ENCODE peak calls at places on chromosomes 5 and 9, in seven cellular contexts. E is H9, V is mesendoderm, C is H1, K is neuronal stem cell, U is mesenchymal stem cell, B is trophoblast cell. H is an unnamed sample.

GRCh38 chr9:134435527-134436355 is 109.5 kb downstream of the RXRA start:
- DNase-seq in E (no peak), V (no peak), C (no peak), K (no peak), U (no peak), B (no peak), H (no peak)

GRCh38 chr5:79255786-79256557 is 20.0 kb downstream of the JMY start:
- DNase-seq in E (peak; percentile 85), V (peak; percentile 89), C (peak; percentile 78), K (peak; percentile 21), U (peak; percentile 59), B (peak; percentile 58), H (peak; percentile 46)

GRCh38 chr5:55913396-55914140 is 62.4 kb downstream of the IL31RA start:
- DNase-seq in E (no peak), V (no peak), C (peak; percentile 23), K (no peak), U (no peak), B (no peak), H (no peak)

GRCh38 chr9:5352637-5353248 is 13.1 kb upstream of the RLN1 start:
- DNase-seq in E (no peak), V (no peak), C (no peak), K (no peak), U (no peak), B (no peak), H (no peak)

GRCh38 chr5:61472172-61472958 is 140.3 kb downstream of the ZSWIM6 start:
- DNase-seq in E (no peak), V (no peak), C (no peak), K (no peak), U (no peak), B (no peak), H (no peak)

GRCh38 chr9:127347831-127348699 is 48.9 kb upstream of the SLC2A8 start:
- DNase-seq in E (no peak), V (peak; percentile 27), C (no peak), K (no peak), U (peak; percentile 47), B (peak; percentile 35), H (peak; percentile 75)

GRCh38 chr9:123796073-123796472 is 133.9 kb downstream of the DENND1A start:
- DNase-seq in E (no peak), V (no peak), C (no peak), K (no peak), U (no peak), B (no peak), H (no peak)

GRCh38 chr5:165328856-165329255 is 1823.4 kb downstream of the MAT2B start:
- DNase-seq in E (no peak), V (no peak), C (no peak), K (no peak), U (peak; percentile 35), B (no peak), H (peak; percentile 33)

GRCh38 chr5:74492230-74492629 is 148.3 kb downstream of the ENC1 start:
- DNase-seq in E (no peak), V (peak; percentile 50), C (no peak), K (no peak), U (no peak), B (peak; percentile 43), H (no peak)

GRCh38 chr9:80134487-80134886 is 562.7 kb downstream of the TLE4 start:
- DNase-seq in E (no peak), V (no peak), C (no peak), K (no peak), U (no peak), B (no peak), H (no peak)

GRCh38 chr9:68779558-68780376 is 74.7 kb downstream of the PIP5K1B start:
- DNase-seq in E (peak; percentile 93), V (peak; percentile 96), C (peak; percentile 98), K (peak; percentile 96), U (peak; percentile 94), B (peak; percentile 99), H (peak; percentile 92)

GRCh38 chr9:68782546-68782945 is 77.5 kb downstream of the PIP5K1B start:
- DNase-seq in E (no peak), V (no peak), C (no peak), K (no peak), U (no peak), B (peak; percentile 86), H (no peak)

GRCh38 chr9:68780735-68781134 is 75.7 kb downstream of the PIP5K1B start:
- DNase-seq in E (no peak), V (no peak), C (no peak), K (no peak), U (no peak), B (no peak), H (peak; percentile 4)

GRCh38 chr9:68780377-68780707 is 75.3 kb downstream of the PIP5K1B start:
- DNase-seq in E (no peak), V (no peak), C (no peak), K (no peak), U (no peak), B (no peak), H (no peak)

GRCh38 chr9:68781866-68782265 is 76.8 kb downstream of the PIP5K1B start:
- DNase-seq in E (no peak), V (no peak), C (no peak), K (no peak), U (no peak), B (no peak), H (no peak)
- H4K8ac ChIP-seq in E (no peak overlapping the region), V (no peak overlapping the region), C (no peak overlapping the region), K (no peak overlapping the region), U (no peak overlapping the region), B (no peak overlapping the region), H (no peak overlapping the region)

DNA sequence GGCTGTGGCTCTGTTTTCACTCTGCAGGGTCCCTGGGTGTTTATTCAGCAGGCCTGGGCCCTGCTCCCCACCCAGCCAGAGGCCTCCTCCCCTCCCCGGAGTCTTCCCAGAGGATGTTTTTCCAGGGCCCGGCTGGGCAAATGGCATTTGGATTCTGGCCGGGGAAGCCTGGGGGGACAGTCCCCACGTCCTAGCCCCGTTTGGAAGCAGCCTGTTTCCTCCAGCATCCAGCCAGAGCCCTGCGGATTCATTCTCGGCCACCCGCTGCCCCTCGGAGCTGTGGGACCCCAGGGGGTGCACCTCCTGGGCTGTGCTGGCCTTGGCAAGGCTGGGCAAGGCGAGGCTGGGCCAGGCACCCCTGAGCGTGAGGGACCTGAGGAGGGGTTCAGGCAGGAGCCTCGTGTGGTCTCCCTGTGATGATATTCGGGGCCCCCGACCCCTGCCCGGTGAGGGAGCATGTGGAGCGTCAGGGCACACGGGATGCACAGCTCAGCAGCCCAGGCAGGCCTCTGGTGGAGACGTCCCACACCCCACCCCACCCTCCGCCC is 48.8 kb upstream of the EGFL7 start:
- DNase-seq in E (no peak), V (no peak), C (no peak), K (no peak), U (peak; percentile 55), B (no peak), H (no peak)
- H4K8ac ChIP-seq in E (no peak overlapping the region), V (no peak overlapping the region), C (peak overlapping the region; percentile 74), K (no peak overlapping the region), U (peak overlapping the region; percentile 100), B (peak overlapping the region; percentile 22), H (peak overlapping the region; percentile 98)

GRCh38 chr5:112642885-112643284 is 94.8 kb upstream of the APC start:
- DNase-seq in E (no peak), V (peak; percentile 24), C (no peak), K (no peak), U (no peak), B (peak; percentile 87), H (no peak)
- H4K8ac ChIP-seq in E (no peak overlapping the region), V (no peak overlapping the region), C (no peak overlapping the region), K (no peak overlapping the region), U (no peak overlapping the region), B (no peak overlapping the region), H (no peak overlapping the region)

DNA sequence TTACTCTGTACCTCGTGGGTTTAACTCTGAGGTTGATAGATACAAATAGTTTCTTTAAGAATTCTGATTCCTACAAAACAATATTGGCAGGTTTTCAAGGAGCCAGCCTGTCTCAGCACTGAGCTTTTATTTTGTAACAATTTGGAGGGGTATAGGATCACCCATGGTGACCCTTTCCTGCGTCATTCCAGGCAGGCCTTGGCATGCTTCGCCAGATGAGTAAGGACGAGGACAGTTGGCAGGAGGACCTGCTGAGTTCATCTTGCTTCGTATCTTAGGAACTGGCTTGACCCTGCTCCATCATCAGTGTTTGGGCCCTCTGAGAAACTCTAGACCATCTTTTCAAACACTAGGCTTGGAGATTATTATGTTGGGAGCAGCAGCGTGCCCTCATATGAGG is 17.9 kb downstream of the ZNF462 start:
- DNase-seq in E (no peak), V (no peak), C (no peak), K (no peak), U (no peak), B (no peak), H (peak; percentile 82)
- H4K8ac ChIP-seq in E (no peak overlapping the region), V (no peak overlapping the region), C (no peak overlapping the region), K (no peak overlapping the region), U (no peak overlapping the region), B (no peak overlapping the region), H (no peak overlapping the region)

DNA sequence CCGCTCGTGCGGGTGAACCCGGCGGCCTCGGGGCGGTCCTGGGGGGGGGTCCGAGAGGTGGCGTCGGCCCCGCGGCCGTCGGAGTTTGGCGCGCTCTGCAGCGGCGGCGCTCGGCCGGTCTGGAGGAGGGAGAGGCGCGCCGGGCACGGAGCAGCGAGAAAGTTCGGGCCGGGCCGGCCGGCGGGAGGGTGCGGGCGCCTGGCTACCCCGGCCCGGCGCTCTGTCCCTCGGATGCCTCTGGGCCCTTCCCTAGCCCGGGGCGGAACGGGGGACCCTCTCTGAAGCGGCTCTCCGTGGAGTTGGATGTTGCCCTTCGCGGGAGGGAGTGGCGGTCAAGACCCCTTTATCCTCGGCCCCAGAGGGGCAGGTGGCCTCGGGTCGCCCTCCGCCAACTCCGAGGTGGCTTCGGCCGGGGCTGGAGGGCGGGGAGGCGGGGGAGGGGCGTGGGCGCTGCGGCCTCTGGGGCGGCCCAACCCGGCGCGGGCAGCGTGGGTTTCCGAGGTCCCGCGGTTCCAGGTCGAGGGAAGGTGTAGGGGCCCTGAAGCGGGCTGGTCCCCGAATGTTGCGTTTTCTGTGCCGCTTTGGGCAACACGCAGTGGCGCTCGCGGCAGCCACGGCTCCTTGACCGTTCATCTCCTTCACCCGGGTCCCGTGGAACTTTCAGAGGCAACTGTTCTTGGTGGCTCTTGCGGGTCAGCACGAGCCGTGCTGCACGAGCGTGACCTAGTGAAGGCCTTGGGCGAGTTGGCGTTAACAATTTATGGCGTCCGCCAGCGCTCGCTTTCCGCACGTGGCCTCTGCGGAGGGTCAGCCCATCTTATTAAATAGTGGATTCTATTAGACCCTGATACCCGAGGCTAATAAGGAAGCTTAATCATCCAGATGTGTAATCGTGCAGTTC is 290.5 kb downstream of the DOCK8 start:
- DNase-seq in E (peak; percentile 41), V (peak; percentile 36), C (peak; percentile 62), K (peak; percentile 14), U (no peak), B (peak; percentile 27), H (no peak)
- H4K8ac ChIP-seq in E (no peak overlapping the region), V (peak overlapping the region; percentile 95), C (peak overlapping the region; percentile 71), K (peak overlapping the region; percentile 43), U (no peak overlapping the region), B (peak overlapping the region; percentile 74), H (no peak overlapping the region)

DNA sequence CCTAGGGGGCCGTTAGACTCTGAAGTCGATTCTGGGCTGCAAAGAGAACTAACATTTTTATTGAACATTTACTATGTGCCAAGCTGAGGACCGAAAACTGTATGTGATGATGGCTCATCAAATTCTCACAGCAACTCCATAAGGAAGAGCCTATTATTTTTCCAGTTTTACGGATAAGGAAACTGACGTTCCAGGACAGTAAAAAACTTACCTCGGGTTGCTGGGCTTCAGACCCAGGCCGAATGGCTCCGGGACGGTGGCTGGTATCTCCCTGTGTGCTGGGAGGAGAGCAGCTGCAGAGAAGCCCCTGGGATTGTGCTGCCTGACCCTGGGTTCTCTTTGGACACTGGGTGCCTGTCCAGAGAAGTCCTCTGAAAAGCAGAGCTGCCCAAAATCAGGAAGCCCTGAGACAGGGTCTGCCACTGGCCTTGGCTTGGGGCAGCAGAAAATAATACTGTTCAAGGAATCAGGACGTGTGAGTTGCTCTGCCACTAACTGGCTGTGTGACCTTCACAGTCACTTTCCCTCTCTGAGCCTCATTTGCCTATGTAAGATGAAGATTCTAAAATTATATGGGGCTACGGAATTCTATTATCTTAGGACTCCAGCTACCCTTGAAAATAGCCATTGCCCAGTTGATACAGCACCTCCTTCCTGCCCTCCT is 116.3 kb upstream of the CPEB4 start:
- DNase-seq in E (no peak), V (no peak), C (no peak), K (no peak), U (no peak), B (no peak), H (no peak)
- H4K8ac ChIP-seq in E (no peak overlapping the region), V (no peak overlapping the region), C (no peak overlapping the region), K (no peak overlapping the region), U (no peak overlapping the region), B (no peak overlapping the region), H (no peak overlapping the region)

H was measured in IMR-90.